ENCODE peak calls at places on chromosomes 4 and X, in six cellular contexts. One of them, this sample, is unnamed.

GRCh38 chr4:72842323-72842722 is 227.2 kb downstream of the COX18 start:
- DNase-seq in heart right ventricle: no peak
- DNase-seq in right lobe of liver: no peak
- DNase-seq in suprapubic skin: no peak
- DNase-seq in pancreas: no peak
- DNase-seq in stomach: no peak
- DNase-seq in this sample: no peak

GRCh38 chr4:20987191-20987590 is 286.9 kb downstream of the PACRGL start:
- DNase-seq in heart right ventricle: no peak
- DNase-seq in right lobe of liver: no peak
- DNase-seq in suprapubic skin: no peak
- DNase-seq in pancreas: no peak
- DNase-seq in stomach: no peak
- DNase-seq in this sample: no peak

GRCh38 chr4:86250006-86250405 is 109.8 kb downstream of the MAPK10 start:
- DNase-seq in heart right ventricle: no peak
- DNase-seq in right lobe of liver: no peak
- DNase-seq in suprapubic skin: no peak
- DNase-seq in pancreas: no peak
- DNase-seq in stomach: no peak
- DNase-seq in this sample: no peak

GRCh38 chrX:53263597-53264094 is 17.7 kb downstream of the IQSEC2 start:
- DNase-seq in heart right ventricle: no peak
- DNase-seq in right lobe of liver: no peak
- DNase-seq in suprapubic skin: no peak
- DNase-seq in pancreas: no peak
- DNase-seq in stomach: no peak
- DNase-seq in this sample: no peak

GRCh38 chrX:56025872-56026571 is 206.1 kb upstream of the KLF8 start:
- DNase-seq in heart right ventricle: no peak
- DNase-seq in right lobe of liver: no peak
- DNase-seq in suprapubic skin: no peak
- DNase-seq in pancreas: no peak
- DNase-seq in stomach: no peak
- DNase-seq in this sample: no peak

GRCh38 chr4:24768006-24768405 is 27.4 kb upstream of the SOD3 start:
- DNase-seq in heart right ventricle: no peak
- DNase-seq in right lobe of liver: no peak
- DNase-seq in suprapubic skin: no peak
- DNase-seq in pancreas: no peak
- DNase-seq in stomach: no peak
- DNase-seq in this sample: peak; percentile 8

GRCh38 chr4:42865572-42866189 is 26.8 kb upstream of the GRXCR1 start:
- DNase-seq in heart right ventricle: peak; percentile 32
- DNase-seq in right lobe of liver: no peak
- DNase-seq in suprapubic skin: no peak
- DNase-seq in pancreas: no peak
- DNase-seq in stomach: peak; percentile 54
- DNase-seq in this sample: peak; percentile 14

GRCh38 chr4:56804551-56804950 is 16.9 kb downstream of the SPINK2 start:
- DNase-seq in heart right ventricle: no peak
- DNase-seq in right lobe of liver: no peak
- DNase-seq in suprapubic skin: no peak
- DNase-seq in pancreas: no peak
- DNase-seq in stomach: no peak
- DNase-seq in this sample: no peak

GRCh38 chrX:108537005-108537404 is 97.4 kb downstream of the COL4A5 start:
- DNase-seq in heart right ventricle: no peak
- DNase-seq in right lobe of liver: no peak
- DNase-seq in suprapubic skin: no peak
- DNase-seq in pancreas: no peak
- DNase-seq in stomach: no peak
- DNase-seq in this sample: no peak

GRCh38 chrX:135697614-135698013 is 15.8 kb upstream of the CT45A1 start:
- DNase-seq in heart right ventricle: no peak
- DNase-seq in right lobe of liver: no peak
- DNase-seq in suprapubic skin: no peak
- DNase-seq in pancreas: no peak
- DNase-seq in stomach: no peak
- DNase-seq in this sample: no peak

GRCh38 chr4:129682586-129682985 is 586.6 kb downstream of the C4orf33 start:
- DNase-seq in heart right ventricle: no peak
- DNase-seq in right lobe of liver: no peak
- DNase-seq in suprapubic skin: no peak
- DNase-seq in pancreas: no peak
- DNase-seq in stomach: no peak
- DNase-seq in this sample: no peak

GRCh38 chr4:40967550-40967949 is 217.8 kb downstream of the NSUN7 start:
- DNase-seq in heart right ventricle: no peak
- DNase-seq in right lobe of liver: no peak
- DNase-seq in suprapubic skin: no peak
- DNase-seq in pancreas: no peak
- DNase-seq in stomach: no peak
- DNase-seq in this sample: no peak

GRCh38 chr4:115790812-115791211 is 677.4 kb upstream of the NDST4 start:
- DNase-seq in heart right ventricle: no peak
- DNase-seq in right lobe of liver: no peak
- DNase-seq in suprapubic skin: no peak
- DNase-seq in pancreas: no peak
- DNase-seq in stomach: no peak
- DNase-seq in this sample: no peak
- TF ChIP-seq CTCF in heart right ventricle: no peak
- TF ChIP-seq CTCF in right lobe of liver: no peak
- TF ChIP-seq CTCF in suprapubic skin: no peak
- TF ChIP-seq CTCF in pancreas: no peak
- TF ChIP-seq CTCF in stomach: no peak
- TF ChIP-seq CTCF in this sample: no peak

DNA sequence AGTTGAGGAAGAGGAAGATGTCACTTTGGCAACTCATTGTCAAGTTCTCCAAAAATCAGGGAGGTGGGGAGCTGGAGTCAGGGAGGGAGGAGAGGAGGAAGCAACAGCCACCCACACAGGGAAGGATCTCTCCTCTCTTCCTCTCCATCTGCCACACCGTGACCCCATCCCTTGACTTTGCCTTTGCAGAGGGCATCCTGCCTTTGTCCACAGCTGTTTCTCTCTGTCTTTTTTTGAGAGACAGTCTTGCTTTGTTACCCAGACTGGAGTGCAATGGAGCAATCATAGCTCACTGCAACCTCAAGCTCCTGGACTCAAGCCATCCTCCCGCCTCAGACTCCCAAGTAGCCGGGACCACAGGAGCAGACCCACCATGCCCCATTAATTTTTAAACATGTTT is 276.0 kb downstream of the SHOX start:
- DNase-seq in heart right ventricle: no peak
- DNase-seq in right lobe of liver: no peak
- DNase-seq in suprapubic skin: no peak
- DNase-seq in pancreas: no peak
- DNase-seq in stomach: no peak
- DNase-seq in this sample: no peak
- H3K4me3 ChIP-seq in heart right ventricle: no peak overlapping the region
- H3K4me3 ChIP-seq in right lobe of liver: no peak overlapping the region
- H3K4me3 ChIP-seq in suprapubic skin: no peak overlapping the region
- H3K4me3 ChIP-seq in pancreas: no peak overlapping the region
- H3K4me3 ChIP-seq in stomach: no peak overlapping the region
- H3K4me3 ChIP-seq in this sample: no peak overlapping the region

DNA sequence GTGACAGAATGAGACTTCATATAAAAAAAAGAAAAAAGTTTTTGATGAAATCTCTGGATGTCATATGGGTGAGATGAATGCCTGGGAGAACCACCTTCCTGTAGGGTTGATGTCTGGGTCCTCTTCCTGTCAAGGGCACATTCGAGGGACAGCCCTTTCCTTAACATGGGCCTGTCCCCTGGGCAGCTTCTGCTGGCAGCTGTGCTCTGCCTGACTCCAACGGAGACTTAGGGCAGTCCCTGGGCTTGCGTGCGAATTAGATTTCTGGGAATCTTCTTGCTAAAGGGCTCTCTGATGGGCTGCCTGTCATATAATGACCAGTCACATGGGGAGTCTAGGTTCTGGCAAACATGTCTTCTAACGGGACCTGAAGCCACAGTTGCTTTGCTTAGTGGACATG is 40.7 kb downstream of the TNIP2 start:
- DNase-seq in heart right ventricle: no peak
- DNase-seq in right lobe of liver: no peak
- DNase-seq in suprapubic skin: no peak
- DNase-seq in pancreas: peak; percentile 26
- DNase-seq in stomach: no peak
- DNase-seq in this sample: no peak
- H3K36me3 ChIP-seq in heart right ventricle: no peaks in the 10 kb centered on the region
- H3K36me3 ChIP-seq in right lobe of liver: peaks cover 8% of the 10 kb centered on the region
- H3K36me3 ChIP-seq in suprapubic skin: peaks cover 32% of the 10 kb centered on the region
- H3K36me3 ChIP-seq in pancreas: no peaks in the 10 kb centered on the region
- H3K36me3 ChIP-seq in stomach: peaks cover 57% of the 10 kb centered on the region
- H3K36me3 ChIP-seq in this sample: peaks cover 8% of the 10 kb centered on the region

GRCh38 chrX:2928583-2929434 is at the start of gene ARSD:
- DNase-seq in heart right ventricle: peak; percentile 87
- DNase-seq in right lobe of liver: peak; percentile 97
- DNase-seq in suprapubic skin: peak; percentile 95
- DNase-seq in pancreas: peak; percentile 94
- DNase-seq in stomach: peak; percentile 95
- DNase-seq in this sample: peak; percentile 76

GRCh38 chrX:2931612-2932011 is 2.5 kb upstream of the ARSD start:
- DNase-seq in heart right ventricle: no peak
- DNase-seq in right lobe of liver: no peak
- DNase-seq in suprapubic skin: no peak
- DNase-seq in pancreas: no peak
- DNase-seq in stomach: no peak
- DNase-seq in this sample: no peak

GRCh38 chrX:2926664-2927275 is 2.4 kb downstream of the ARSD start:
- DNase-seq in heart right ventricle: no peak
- DNase-seq in right lobe of liver: no peak
- DNase-seq in suprapubic skin: no peak
- DNase-seq in pancreas: no peak
- DNase-seq in stomach: no peak
- DNase-seq in this sample: no peak

GRCh38 chrX:2931155-2931554 is 2.0 kb upstream of the ARSD start:
- DNase-seq in heart right ventricle: no peak
- DNase-seq in right lobe of liver: no peak
- DNase-seq in suprapubic skin: no peak
- DNase-seq in pancreas: no peak
- DNase-seq in stomach: no peak
- DNase-seq in this sample: no peak

DNA sequence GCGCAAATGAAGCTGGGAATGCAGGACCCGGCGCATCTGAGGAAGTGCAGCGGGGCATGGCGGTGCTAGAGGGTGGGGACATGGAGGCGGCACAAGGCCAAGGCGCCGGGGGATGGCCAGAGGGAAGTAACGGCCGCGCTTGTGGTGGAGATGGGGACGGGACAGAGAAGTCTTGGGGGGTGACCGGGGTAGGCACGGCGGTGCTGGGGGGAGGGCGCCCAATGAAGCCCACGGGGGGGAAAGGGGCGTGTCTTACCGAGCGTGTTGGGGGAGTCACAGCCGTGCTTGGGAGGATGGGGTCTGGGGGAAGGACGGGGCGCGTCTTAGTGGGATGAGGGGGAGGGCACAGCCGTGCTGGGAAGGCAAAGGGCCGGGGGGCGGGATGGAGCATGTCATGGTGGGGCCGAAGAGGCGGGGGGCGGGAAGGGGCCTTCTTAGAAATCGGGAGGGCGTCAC is 984 bp downstream of the ARSD start:
- DNase-seq in heart right ventricle: peak; percentile 34
- DNase-seq in right lobe of liver: peak; percentile 77
- DNase-seq in suprapubic skin: peak; percentile 76
- DNase-seq in pancreas: peak; percentile 73
- DNase-seq in stomach: peak; percentile 54
- DNase-seq in this sample: peak; percentile 20
- TF ChIP-seq CTCF in heart right ventricle: no peak
- TF ChIP-seq CTCF in right lobe of liver: no peak
- TF ChIP-seq CTCF in suprapubic skin: no peak
- TF ChIP-seq CTCF in pancreas: no peak
- TF ChIP-seq CTCF in stomach: no peak
- TF ChIP-seq CTCF in this sample: no peak

GRCh38 chr4:81807927-81808672 is 336.4 kb upstream of the RASGEF1B start:
- DNase-seq in heart right ventricle: no peak
- DNase-seq in right lobe of liver: no peak
- DNase-seq in suprapubic skin: no peak
- DNase-seq in pancreas: peak; percentile 61
- DNase-seq in stomach: peak; percentile 55
- DNase-seq in this sample: no peak

GRCh38 chr4:81806485-81806884 is 334.8 kb upstream of the RASGEF1B start:
- DNase-seq in heart right ventricle: no peak
- DNase-seq in right lobe of liver: no peak
- DNase-seq in suprapubic skin: no peak
- DNase-seq in pancreas: no peak
- DNase-seq in stomach: no peak
- DNase-seq in this sample: no peak

GRCh38 chr4:81811562-81812293 is 340.0 kb upstream of the RASGEF1B start:
- DNase-seq in heart right ventricle: no peak
- DNase-seq in right lobe of liver: no peak
- DNase-seq in suprapubic skin: no peak
- DNase-seq in pancreas: no peak
- DNase-seq in stomach: no peak
- DNase-seq in this sample: no peak

GRCh38 chr4:81804849-81805248 is 333.1 kb upstream of the RASGEF1B start:
- DNase-seq in heart right ventricle: no peak
- DNase-seq in right lobe of liver: no peak
- DNase-seq in suprapubic skin: no peak
- DNase-seq in pancreas: no peak
- DNase-seq in stomach: no peak
- DNase-seq in this sample: no peak

GRCh38 chr4:81807386-81807785 is 335.7 kb upstream of the RASGEF1B start:
- DNase-seq in heart right ventricle: no peak
- DNase-seq in right lobe of liver: no peak
- DNase-seq in suprapubic skin: no peak
- DNase-seq in pancreas: no peak
- DNase-seq in stomach: no peak
- DNase-seq in this sample: no peak
- H3K4me3 ChIP-seq in heart right ventricle: no peak overlapping the region
- H3K4me3 ChIP-seq in right lobe of liver: no peak overlapping the region
- H3K4me3 ChIP-seq in suprapubic skin: no peak overlapping the region
- H3K4me3 ChIP-seq in pancreas: no peak overlapping the region
- H3K4me3 ChIP-seq in stomach: no peak overlapping the region
- H3K4me3 ChIP-seq in this sample: no peak overlapping the region

DNA sequence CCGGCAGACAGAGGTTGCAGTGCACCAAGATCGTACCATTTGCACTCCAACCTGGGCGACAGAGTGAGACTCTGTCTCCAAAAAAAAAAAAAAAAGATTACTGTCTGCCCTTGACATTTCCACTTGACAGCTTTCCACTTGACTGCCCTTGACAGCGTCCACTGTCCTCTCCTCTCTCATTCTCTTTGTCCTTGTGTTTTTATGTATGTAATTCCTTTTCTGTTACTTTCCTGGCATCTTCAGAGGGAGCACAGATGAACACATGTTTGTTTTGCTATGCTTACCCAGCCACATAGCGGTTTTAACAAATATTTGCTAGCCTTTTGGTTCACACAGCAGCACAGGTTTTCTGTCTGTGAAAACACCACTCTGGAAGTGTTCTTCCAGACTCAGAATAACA is 26.2 kb downstream of the SYAP1 start:
- DNase-seq in heart right ventricle: no peak
- DNase-seq in right lobe of liver: no peak
- DNase-seq in suprapubic skin: no peak
- DNase-seq in pancreas: no peak
- DNase-seq in stomach: no peak
- DNase-seq in this sample: no peak
- H3K36me3 ChIP-seq in heart right ventricle: no peaks in the 10 kb centered on the region
- H3K36me3 ChIP-seq in right lobe of liver: peaks cover 11% of the 10 kb centered on the region
- H3K36me3 ChIP-seq in suprapubic skin: peaks cover 41% of the 10 kb centered on the region
- H3K36me3 ChIP-seq in pancreas: peaks cover 3% of the 10 kb centered on the region
- H3K36me3 ChIP-seq in stomach: peaks cover 93% of the 10 kb centered on the region
- H3K36me3 ChIP-seq in this sample: peaks cover 18% of the 10 kb centered on the region

GRCh38 chrX:42392846-42393245 is 385.1 kb downstream of the PPP1R2C start:
- DNase-seq in heart right ventricle: no peak
- DNase-seq in right lobe of liver: no peak
- DNase-seq in suprapubic skin: no peak
- DNase-seq in pancreas: no peak
- DNase-seq in stomach: no peak
- DNase-seq in this sample: no peak
- TF ChIP-seq CTCF in heart right ventricle: no peak
- TF ChIP-seq CTCF in right lobe of liver: no peak
- TF ChIP-seq CTCF in suprapubic skin: no peak
- TF ChIP-seq CTCF in pancreas: no peak
- TF ChIP-seq CTCF in stomach: no peak
- TF ChIP-seq CTCF in this sample: no peak